ENCODE peak calls at places on chromosome 2, in four cellular contexts. M, F, I and U are unnamed samples.

GRCh38 chr2:230658877-230659652 is 53.6 kb upstream of the CAB39 start:
- DNase-seq in M (no peak), F (no peak), I (no peak), U (no peak)

GRCh38 chr2:222038086-222038802 is 260.6 kb downstream of the PAX3 start:
- DNase-seq in M (no peak), F (no peak), I (peak), U (no peak)

GRCh38 chr2:11128258-11128951 is 26.9 kb upstream of the SLC66A3 start:
- DNase-seq in M (no peak), F (no peak), I (peak), U (no peak)

GRCh38 chr2:167833294-167833693 is 414.1 kb downstream of the STK39 start:
- DNase-seq in M (no peak), F (no peak), I (no peak), U (no peak)

GRCh38 chr2:196696423-196697073 is 57.0 kb downstream of the CCDC150 start:
- DNase-seq in M (no peak), F (no peak), I (peak), U (no peak)

GRCh38 chr2:126930970-126931590 is 32.4 kb downstream of the TEX51 start:
- DNase-seq in M (no peak), F (no peak), I (no peak), U (no peak)

GRCh38 chr2:57497489-57498096 is 549.0 kb upstream of the VRK2 start:
- DNase-seq in M (no peak), F (peak), I (peak), U (peak)

GRCh38 chr2:10310489-10310888 is 7.8 kb downstream of the HPCAL1 start:
- DNase-seq in M (no peak), F (no peak), I (no peak), U (no peak)

GRCh38 chr2:31967790-31968189 is 43.0 kb downstream of the MEMO1 start:
- DNase-seq in M (no peak), F (no peak), I (no peak), U (no peak)

GRCh38 chr2:199459286-199460100 is 1.8 kb upstream of the SATB2 start:
- DNase-seq in M (peak), F (peak), I (peak), U (peak)

GRCh38 chr2:11871421-11871820 is 125.0 kb downstream of the LPIN1 start:
- DNase-seq in M (no peak), F (no peak), I (no peak), U (no peak)

GRCh38 chr2:212154392-212154791 is 384.2 kb downstream of the ERBB4 start:
- DNase-seq in M (no peak), F (no peak), I (no peak), U (no peak)

GRCh38 chr2:19068206-19068605 is 290.2 kb downstream of the OSR1 start:
- DNase-seq in M (no peak), F (no peak), I (no peak), U (no peak)

GRCh38 chr2:196239622-196240587 is 68.5 kb upstream of the STK17B start:
- DNase-seq in M (peak), F (no peak), I (peak), U (no peak)

GRCh38 chr2:188414869-188415753 is 123.4 kb downstream of the GULP1 start:
- DNase-seq in M (no peak), F (no peak), I (peak), U (no peak)

GRCh38 chr2:156380117-156380645 is 47.7 kb upstream of the NR4A2 start:
- DNase-seq in M (no peak), F (no peak), I (no peak), U (no peak)

GRCh38 chr2:108124733-108125132 is 115.0 kb upstream of the SULT1C3 start:
- DNase-seq in M (no peak), F (no peak), I (no peak), U (no peak)

GRCh38 chr2:28649481-28650260 is 102.0 kb upstream of the PPP1CB start:
- DNase-seq in M (no peak), F (no peak), I (no peak), U (no peak)

GRCh38 chr2:118848381-118849225 is 1.2 kb upstream of the EN1 start:
- DNase-seq in M (no peak), F (no peak), I (no peak), U (no peak)

GRCh38 chr2:6992821-6993228 is 75.6 kb downstream of the RNF144A start:
- DNase-seq in M (no peak), F (no peak), I (no peak), U (no peak)

GRCh38 chr2:187034434-187034833 is 185.5 kb upstream of the ZSWIM2 start:
- DNase-seq in M (no peak), F (no peak), I (no peak), U (no peak)

GRCh38 chr2:200592414-200593075 is 6.7 kb downstream of the AOX1 start:
- DNase-seq in M (no peak), F (no peak), I (peak), U (no peak)

GRCh38 chr2:230124235-230124634 is 55.5 kb upstream of the SLC16A14 start:
- DNase-seq in M (no peak), F (no peak), I (no peak), U (no peak)

GRCh38 chr2:199739413-199740110 is 111.4 kb downstream of the FTCDNL1 start:
- DNase-seq in M (peak), F (peak), I (peak), U (peak)

GRCh38 chr2:80153768-80154167 is 150.8 kb downstream of the LRRTM1 start:
- DNase-seq in M (no peak), F (no peak), I (no peak), U (no peak)

GRCh38 chr2:238513346-238513745 is 86.6 kb downstream of the ASB1 start:
- DNase-seq in M (peak), F (peak), I (peak), U (peak)

GRCh38 chr2:200845669-200846325 is 18.7 kb downstream of the CLK1 start:
- DNase-seq in M (no peak), F (no peak), I (no peak), U (no peak)

GRCh38 chr2:132037527-132038178 is 124.1 kb downstream of the ANKRD30BL start:
- DNase-seq in M (peak), F (peak), I (peak), U (peak)

GRCh38 chr2:150080115-150080514 is 407.4 kb downstream of the RND3 start:
- DNase-seq in M (no peak), F (no peak), I (no peak), U (no peak)

GRCh38 chr2:175815537-175815936 is 186.5 kb downstream of the LNPK start:
- DNase-seq in M (no peak), F (no peak), I (no peak), U (no peak)

DNA sequence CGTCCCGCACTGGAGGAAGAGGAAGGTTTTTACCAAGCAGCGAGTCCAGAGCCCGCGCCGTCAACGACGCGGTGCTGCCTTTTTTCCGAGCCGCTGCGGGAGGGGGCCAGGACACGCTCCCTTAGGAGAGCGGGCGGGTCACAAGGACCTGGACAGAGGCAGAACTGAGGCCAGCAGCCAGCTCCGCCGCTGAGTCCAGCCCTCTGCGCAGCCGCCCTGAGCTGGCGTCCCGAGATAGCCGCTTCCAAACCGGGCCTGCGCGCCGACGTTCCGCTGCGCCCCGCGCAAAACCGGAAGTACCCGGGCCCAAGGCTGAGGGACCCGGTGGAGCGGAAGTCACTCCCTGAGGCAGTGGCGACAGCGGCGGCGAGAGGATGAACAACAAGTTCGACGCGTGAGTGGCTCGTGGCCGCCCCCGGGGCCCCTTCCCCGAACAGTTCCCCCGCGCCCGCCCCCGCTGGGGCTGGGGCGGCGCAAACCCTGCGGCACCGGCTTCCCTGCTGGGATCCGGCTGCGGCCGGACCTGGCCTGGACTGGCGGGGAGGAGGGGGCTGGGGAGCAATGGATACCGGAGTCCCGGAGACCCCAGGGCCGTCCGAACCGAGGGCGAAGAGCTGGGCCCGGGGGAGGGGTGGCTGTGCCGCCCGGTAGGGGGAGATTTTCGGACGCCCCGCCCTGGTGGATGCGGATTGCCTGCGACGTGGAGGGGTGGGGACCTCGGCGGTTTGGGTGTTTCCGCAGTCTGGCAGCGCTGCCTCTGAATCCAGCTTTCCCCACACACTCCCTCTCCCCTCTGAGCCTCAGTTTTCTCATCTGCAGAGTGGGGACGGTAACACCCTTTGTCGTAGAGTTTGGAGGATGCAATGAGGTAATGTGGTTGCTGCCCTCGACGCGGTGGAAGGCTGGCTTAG is at the start of the genes EIF4E2 and TIGD1:
- DNase-seq in M (peak), F (peak), I (peak), U (peak)
- TF ChIP-seq CTCF in M (peak), F (no peak), I (peak), U (peak)

GRCh38 chr2:160062283-160063005 is at the start of gene PLA2R1:
- DNase-seq in M (peak), F (peak), I (peak), U (peak)
- TF ChIP-seq CTCF in M (no peak), F (no peak), I (no peak), U (no peak)

GRCh38 chr2:65067806-65068553 is 11.8 kb downstream of the CEP68 start:
- DNase-seq in M (no peak), F (no peak), I (no peak), U (no peak)
- TF ChIP-seq CTCF in M (no peak), F (no peak), I (no peak), U (no peak)

DNA sequence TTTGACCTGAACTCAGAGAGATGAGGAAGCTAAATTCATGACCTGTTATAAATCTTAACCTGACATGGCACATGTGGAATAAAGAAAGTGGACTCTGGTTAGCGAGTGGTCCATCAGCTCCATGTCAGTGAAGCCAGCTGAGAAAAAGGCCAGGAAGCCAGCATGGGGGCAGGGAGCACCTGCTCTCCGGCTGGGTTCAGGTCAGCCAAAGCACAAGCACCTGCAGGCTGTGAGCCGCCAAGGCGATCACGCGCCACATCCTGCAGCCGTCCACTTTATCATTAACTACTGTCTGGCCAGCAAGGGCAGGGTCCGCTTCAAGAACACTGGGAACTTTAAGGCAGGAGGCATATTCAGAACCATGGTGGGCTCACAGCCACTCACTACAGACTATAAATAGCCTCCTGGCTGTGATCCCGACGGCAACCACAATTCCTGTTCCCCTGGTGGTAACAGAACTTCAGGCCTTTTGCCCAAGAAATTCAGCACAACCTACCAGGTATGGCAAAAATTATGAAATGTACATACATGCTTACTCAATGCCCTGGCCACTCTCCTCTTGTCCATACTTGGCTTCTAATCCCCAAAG is 35.5 kb downstream of the ACVR1 start:
- DNase-seq in M (peak), F (peak), I (peak), U (no peak)
- TF ChIP-seq CTCF in M (no peak), F (no peak), I (no peak), U (no peak)

GRCh38 chr2:59590802-59591201 is 962.7 kb downstream of the BCL11A start:
- DNase-seq in M (no peak), F (no peak), I (no peak), U (no peak)

GRCh38 chr2:59589881-59590280 is 963.6 kb downstream of the BCL11A start:
- DNase-seq in M (no peak), F (no peak), I (no peak), U (no peak)

GRCh38 chr2:59583173-59583765 is 970.2 kb downstream of the BCL11A start:
- DNase-seq in M (no peak), F (no peak), I (no peak), U (no peak)

GRCh38 chr2:59585657-59586056 is 967.8 kb downstream of the BCL11A start:
- DNase-seq in M (no peak), F (no peak), I (no peak), U (no peak)

DNA sequence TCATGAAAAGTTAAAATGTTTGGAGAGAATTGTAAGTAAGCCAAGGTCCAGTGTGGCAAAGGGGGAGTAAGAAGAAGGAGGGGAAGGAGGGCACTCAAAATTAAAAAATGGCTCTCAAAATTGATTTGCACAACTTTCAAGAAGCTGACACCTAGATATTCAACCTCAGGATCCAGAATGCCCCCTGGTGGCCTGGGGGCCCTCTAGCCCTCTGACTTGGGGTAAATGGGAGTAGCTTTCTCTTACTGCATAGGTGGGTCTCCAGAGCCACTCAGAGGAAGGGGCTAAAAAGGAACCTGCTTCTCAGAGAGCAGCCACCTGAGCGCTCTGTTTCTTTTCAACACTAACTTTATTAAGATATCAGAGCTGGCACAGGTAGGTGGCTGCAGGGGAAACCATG is 968.5 kb downstream of the BCL11A start:
- DNase-seq in M (no peak), F (peak), I (no peak), U (no peak)
- TF ChIP-seq CTCF in M (no peak), F (peak), I (no peak), U (no peak)

DNA sequence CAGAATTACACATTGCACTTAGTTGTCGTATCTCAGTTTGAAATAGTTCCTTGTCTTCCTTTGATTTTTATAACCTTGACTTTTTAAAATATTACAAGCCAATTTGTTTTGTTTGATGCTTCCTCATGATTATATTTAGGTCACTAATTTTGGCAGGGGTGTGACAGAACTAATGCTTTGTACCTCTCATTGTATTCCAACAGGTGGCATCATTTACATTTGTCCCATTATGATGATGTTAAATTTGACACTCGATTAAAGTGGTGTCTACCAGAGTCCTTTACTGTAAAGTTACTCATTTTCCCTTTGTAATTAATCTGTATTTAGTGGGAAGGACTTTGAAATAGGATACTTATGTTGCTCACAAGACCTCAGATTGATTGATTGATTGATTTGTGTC is 21.5 kb upstream of the MFSD2B start:
- DNase-seq in M (no peak), F (no peak), I (peak), U (no peak)
- TF ChIP-seq CTCF in M (no peak), F (no peak), I (peak), U (no peak)